ENCODE peak calls at places on chromosomes 1 and 21, in four cellular contexts. K is keratinocyte, I is K562, V is IMR-90. M is an unnamed sample.

GRCh38 chr1:209150114-209150513 is 433.4 kb upstream of the CAMK1G start:
- DNase-seq in K (no peak), I (no peak), V (peak; percentile 15), M (peak; percentile 43)

GRCh38 chr21:45586289-45586858 is 44.1 kb upstream of the SLC19A1 start:
- DNase-seq in K (no peak), I (no peak), V (no peak), M (no peak)

GRCh38 chr1:3174487-3175247 is 105.7 kb downstream of the PRDM16 start:
- DNase-seq in K (no peak), I (no peak), V (no peak), M (no peak)

GRCh38 chr21:29193907-29194306 is 63.5 kb downstream of the MAP3K7CL start:
- DNase-seq in K (no peak), I (no peak), V (no peak), M (no peak)

GRCh38 chr1:19582318-19582717 is 61.8 kb upstream of the NBL1 start:
- DNase-seq in K (no peak), I (peak; percentile 74), V (no peak), M (peak; percentile 44)

GRCh38 chr1:74180490-74180889 is 17.5 kb downstream of the LRRIQ3 start:
- DNase-seq in K (no peak), I (no peak), V (peak; percentile 63), M (no peak)

GRCh38 chr1:50591598-50591997 is 168.4 kb upstream of the DMRTA2 start:
- DNase-seq in K (no peak), I (no peak), V (peak; percentile 50), M (no peak)

GRCh38 chr1:209805341-209805781 is 581 bp downstream of the IRF6 start:
- DNase-seq in K (no peak), I (no peak), V (no peak), M (peak; percentile 37)

GRCh38 chr1:76679534-76680152 is 187.6 kb upstream of the ST6GALNAC5 start:
- DNase-seq in K (no peak), I (no peak), V (no peak), M (no peak)

GRCh38 chr1:150970818-150971582 is 3.6 kb downstream of the CERS2 start:
- DNase-seq in K (no peak), I (no peak), V (peak; percentile 62), M (no peak)

GRCh38 chr1:156911587-156912298 is 8.7 kb upstream of the LRRC71 start:
- DNase-seq in K (no peak), I (no peak), V (no peak), M (no peak)

GRCh38 chr1:156908955-156909354 is 11.5 kb upstream of the LRRC71 start:
- DNase-seq in K (no peak), I (no peak), V (no peak), M (no peak)

GRCh38 chr1:156908541-156908940 is 11.9 kb upstream of the LRRC71 start:
- DNase-seq in K (no peak), I (no peak), V (no peak), M (no peak)

GRCh38 chr1:156910309-156910782 is 10.1 kb upstream of the LRRC71 start:
- DNase-seq in K (no peak), I (peak; percentile 86), V (no peak), M (no peak)

DNA sequence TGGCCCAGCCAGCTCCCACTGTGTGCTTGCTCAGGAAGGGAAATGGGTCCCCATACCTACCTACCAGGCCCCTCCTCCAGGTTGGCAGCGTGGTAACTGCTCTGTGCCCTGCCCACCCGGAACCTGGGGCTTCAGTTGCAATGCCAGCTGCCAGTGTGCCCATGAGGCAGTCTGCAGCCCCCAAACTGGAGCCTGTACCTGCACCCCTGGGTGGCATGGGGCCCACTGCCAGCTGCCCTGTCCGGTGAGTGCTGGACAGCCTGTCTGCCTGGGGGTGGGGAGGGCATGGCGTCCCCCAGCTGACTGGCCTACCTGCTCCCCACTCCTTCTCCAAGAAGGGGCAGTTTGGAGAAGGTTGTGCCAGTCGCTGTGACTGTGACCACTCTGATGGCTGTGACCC is 10.8 kb upstream of the LRRC71 start:
- DNase-seq in K (no peak), I (no peak), V (no peak), M (no peak)
- H3K9me1 ChIP-seq in K (no peaks in the 10 kb centered on the region), I (peaks cover 4% of the 10 kb centered on the region), V (peaks cover 5% of the 10 kb centered on the region), M (no peaks in the 10 kb centered on the region)

GRCh38 chr1:12454406-12455391 is 163.3 kb downstream of the DHRS3 start:
- DNase-seq in K (no peak), I (peak; percentile 44), V (peak; percentile 34), M (peak; percentile 81)

GRCh38 chr1:12457771-12458170 is 160.2 kb downstream of the DHRS3 start:
- DNase-seq in K (no peak), I (no peak), V (no peak), M (no peak)

GRCh38 chr1:12458571-12458970 is 159.4 kb downstream of the DHRS3 start:
- DNase-seq in K (no peak), I (no peak), V (no peak), M (no peak)

GRCh38 chr1:12460121-12460520 is 157.9 kb downstream of the DHRS3 start:
- DNase-seq in K (no peak), I (no peak), V (no peak), M (no peak)

GRCh38 chr1:12456979-12457378 is 161.0 kb downstream of the DHRS3 start:
- DNase-seq in K (no peak), I (no peak), V (peak; percentile 63), M (peak; percentile 72)
- H3K4me2 ChIP-seq in K (no peak overlapping the region), I (no peak overlapping the region), V (peak overlapping the region; percentile 26), M (peak overlapping the region; percentile 79)

GRCh38 chr1:187763976-187764375 is 935.2 kb downstream of the PLA2G4A start:
- DNase-seq in K (no peak), I (no peak), V (peak; percentile 15), M (peak; percentile 10)
- H3K9me1 ChIP-seq in K (no peaks in the 10 kb centered on the region), I (no peaks in the 10 kb centered on the region), V (no peaks in the 10 kb centered on the region), M (no peaks in the 10 kb centered on the region)

DNA sequence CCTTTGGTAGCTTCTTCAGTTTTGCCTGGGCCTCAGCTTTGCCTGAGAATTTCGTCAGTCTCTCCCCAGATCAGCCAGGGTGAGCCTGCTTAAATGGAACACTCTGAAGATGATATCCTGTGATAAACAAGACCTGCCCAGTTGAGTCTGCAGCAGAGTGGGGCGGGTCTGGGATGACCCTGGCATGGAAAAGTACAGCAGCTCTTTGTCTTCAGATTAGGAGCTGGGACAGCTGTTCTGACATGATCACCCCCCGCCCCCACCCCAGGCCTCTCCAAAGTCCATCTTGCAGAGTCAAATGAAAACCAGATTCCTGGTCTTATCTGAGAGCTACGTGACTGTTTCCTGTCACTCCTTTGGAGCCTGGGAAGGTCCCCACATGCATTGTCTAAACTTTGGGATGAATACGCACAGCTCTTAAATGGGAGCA is 2.2 kb upstream of the TMEM51 start:
- DNase-seq in K (no peak), I (no peak), V (no peak), M (no peak)
- H3K4me2 ChIP-seq in K (no peak overlapping the region), I (no peak overlapping the region), V (no peak overlapping the region), M (no peak overlapping the region)

GRCh38 chr1:35899941-35900340 is 16.9 kb downstream of the AGO1 start:
- DNase-seq in K (no peak), I (no peak), V (no peak), M (peak; percentile 12)
- H3K9me1 ChIP-seq in K (no peaks in the 10 kb centered on the region), I (no peaks in the 10 kb centered on the region), V (peaks cover 5% of the 10 kb centered on the region), M (no peaks in the 10 kb centered on the region)

GRCh38 chr1:89725016-89725380 is 92.1 kb downstream of the LRRC8C start:
- DNase-seq in K (no peak), I (no peak), V (peak; percentile 96), M (no peak)
- H3K4me2 ChIP-seq in K (peak overlapping the region; percentile 80), I (no peak overlapping the region), V (peak overlapping the region; percentile 67), M (peak overlapping the region; percentile 38)

GRCh38 chr1:61585714-61586113 is 139.2 kb downstream of the TM2D1 start:
- DNase-seq in K (no peak), I (no peak), V (no peak), M (no peak)

GRCh38 chr1:61579815-61580214 is 145.1 kb downstream of the TM2D1 start:
- DNase-seq in K (no peak), I (no peak), V (no peak), M (no peak)

GRCh38 chr1:61581241-61581640 is 143.7 kb downstream of the TM2D1 start:
- DNase-seq in K (no peak), I (no peak), V (no peak), M (no peak)

GRCh38 chr1:61580417-61580816 is 144.5 kb downstream of the TM2D1 start:
- DNase-seq in K (no peak), I (no peak), V (no peak), M (no peak)
- H3K9me1 ChIP-seq in K (no peaks in the 10 kb centered on the region), I (no peaks in the 10 kb centered on the region), V (no peaks in the 10 kb centered on the region), M (no peaks in the 10 kb centered on the region)

GRCh38 chr1:38376577-38376976 is 330.0 kb upstream of the POU3F1 start:
- DNase-seq in K (no peak), I (no peak), V (no peak), M (no peak)
- H3K4me2 ChIP-seq in K (no peak overlapping the region), I (no peak overlapping the region), V (no peak overlapping the region), M (no peak overlapping the region)

DNA sequence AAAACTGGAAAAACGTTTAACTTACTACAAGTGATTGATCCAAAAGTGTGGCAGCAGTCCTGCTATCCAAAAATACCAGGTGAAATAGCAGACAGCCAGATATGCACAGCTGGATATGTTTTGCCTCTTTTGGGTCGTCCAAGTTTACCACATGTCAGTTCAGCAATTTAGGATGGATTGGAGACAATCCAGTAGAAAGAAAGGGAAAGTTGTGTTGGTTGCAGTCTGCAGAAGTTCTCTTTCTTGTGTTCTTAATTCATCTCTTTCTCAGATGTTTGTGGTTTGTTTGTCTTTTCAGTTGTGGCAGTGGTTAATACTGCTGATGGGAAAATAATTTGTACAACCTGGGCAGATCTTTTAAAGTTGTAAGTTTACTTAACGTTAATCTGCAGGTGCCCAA is 645.0 kb downstream of the PTPRC start:
- DNase-seq in K (no peak), I (no peak), V (no peak), M (no peak)
- H3K9me1 ChIP-seq in K (no peaks in the 10 kb centered on the region), I (no peaks in the 10 kb centered on the region), V (no peaks in the 10 kb centered on the region), M (no peaks in the 10 kb centered on the region)

GRCh38 chr1:62237361-62237760 is 42.7 kb downstream of the L1TD1 start:
- DNase-seq in K (no peak), I (no peak), V (no peak), M (no peak)

GRCh38 chr1:62238507-62238906 is 43.9 kb downstream of the L1TD1 start:
- DNase-seq in K (no peak), I (no peak), V (no peak), M (no peak)

GRCh38 chr1:62240651-62241050 is 46.0 kb downstream of the L1TD1 start:
- DNase-seq in K (no peak), I (no peak), V (no peak), M (no peak)

GRCh38 chr1:62235576-62235975 is 40.9 kb downstream of the L1TD1 start:
- DNase-seq in K (no peak), I (no peak), V (no peak), M (no peak)

DNA sequence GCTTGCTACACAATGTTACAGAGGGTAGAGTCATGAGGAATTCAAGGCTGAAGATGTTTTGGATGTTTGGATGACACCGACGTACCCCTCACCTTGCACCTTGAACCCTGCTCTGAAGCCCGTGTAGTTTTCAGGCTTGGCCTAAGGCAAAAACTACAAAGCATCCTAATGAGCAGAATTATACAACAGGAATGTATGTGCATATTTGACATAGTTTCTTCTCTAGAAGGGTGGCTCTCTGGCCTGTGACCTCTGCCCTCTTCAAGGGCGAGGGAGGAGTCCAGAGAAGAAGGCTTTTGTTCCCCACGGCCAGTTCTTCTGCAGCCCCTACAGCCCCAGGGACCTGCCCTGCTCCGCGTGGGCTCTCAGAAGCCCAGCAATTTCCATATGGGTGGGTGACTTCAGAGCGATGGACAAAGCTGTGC is 43.3 kb downstream of the L1TD1 start:
- DNase-seq in K (no peak), I (no peak), V (no peak), M (no peak)
- H3K4me2 ChIP-seq in K (peak overlapping the region; percentile 24), I (no peak overlapping the region), V (no peak overlapping the region), M (no peak overlapping the region)